ENCODE peak calls at places on chromosomes 7 and 10, in ten cellular contexts. Y is Caco-2, N is NT2/D1, K is GM23248, X is mammary epithelial cell, J is tibial nerve, W is cardiac muscle cell, A is IMR-90, F is ascending aorta, I is body of pancreas. H is an unnamed sample.

GRCh38 chr7:92325850-92326249 is 80.1 kb downstream of the ANKIB1 start:
- DNase-seq in Y (no peak), N (no peak), K (peak), X (no peak), J (no peak), W (peak), A (peak), F (no peak), I (no peak), H (no peak)

GRCh38 chr10:72567884-72568283 is 58.0 kb downstream of the MICU1 start:
- DNase-seq in Y (peak), N (no peak), K (peak), X (no peak), J (no peak), W (peak), A (no peak), F (no peak), I (no peak), H (no peak)

GRCh38 chr7:127252736-127253288 is at the start of gene GRM8:
- DNase-seq in Y (peak), N (peak), K (peak), X (peak), J (peak), W (peak), A (peak), F (no peak), I (peak), H (no peak)

GRCh38 chr10:101695404-101695732 is 398 bp upstream of the FBXW4 start:
- DNase-seq in Y (no peak), N (no peak), K (no peak), X (no peak), J (peak), W (no peak), A (no peak), F (no peak), I (no peak), H (no peak)

GRCh38 chr7:116670409-116671036 is 1.5 kb upstream of the MET start:
- DNase-seq in Y (no peak), N (no peak), K (no peak), X (peak), J (no peak), W (no peak), A (peak), F (no peak), I (peak), H (no peak)

GRCh38 chr7:111264111-111264868 is 173.4 kb downstream of the LRRN3 start:
- DNase-seq in Y (no peak), N (no peak), K (no peak), X (no peak), J (no peak), W (no peak), A (no peak), F (no peak), I (no peak), H (no peak)

GRCh38 chr7:150972094-150972493 is 6.0 kb downstream of the KCNH2 start:
- DNase-seq in Y (no peak), N (no peak), K (no peak), X (no peak), J (no peak), W (peak), A (peak), F (no peak), I (no peak), H (no peak)

GRCh38 chr10:86013568-86013967 is 353.0 kb downstream of the GRID1 start:
- DNase-seq in Y (no peak), N (no peak), K (no peak), X (no peak), J (no peak), W (no peak), A (no peak), F (no peak), I (no peak), H (no peak)

GRCh38 chr10:18238875-18239485 is 98.8 kb downstream of the CACNB2 start:
- DNase-seq in Y (peak), N (peak), K (peak), X (peak), J (no peak), W (peak), A (peak), F (no peak), I (no peak), H (no peak)

GRCh38 chr7:46809886-46810285 is 772.0 kb downstream of the TNS3 start:
- DNase-seq in Y (no peak), N (no peak), K (no peak), X (no peak), J (no peak), W (no peak), A (no peak), F (no peak), I (no peak), H (no peak)

GRCh38 chr10:132223156-132223590 is 36.4 kb downstream of the DPYSL4 start:
- DNase-seq in Y (peak), N (peak), K (peak), X (peak), J (peak), W (peak), A (peak), F (peak), I (peak), H (peak)

GRCh38 chr10:133127291-133128125 is 32.5 kb upstream of the KNDC1 start:
- DNase-seq in Y (peak), N (no peak), K (peak), X (no peak), J (no peak), W (no peak), A (no peak), F (no peak), I (peak), H (no peak)

GRCh38 chr7:81887691-81888090 is 117.8 kb upstream of the HGF start:
- DNase-seq in Y (no peak), N (no peak), K (no peak), X (no peak), J (no peak), W (no peak), A (no peak), F (no peak), I (no peak), H (no peak)

GRCh38 chr7:143393267-143394041 is 12.3 kb downstream of the ZYX start:
- DNase-seq in Y (no peak), N (no peak), K (no peak), X (no peak), J (no peak), W (peak), A (peak), F (no peak), I (peak), H (no peak)

GRCh38 chr7:87600130-87601124 is at the start of gene ABCB1:
- DNase-seq in Y (peak), N (peak), K (peak), X (peak), J (peak), W (peak), A (peak), F (no peak), I (peak), H (peak)

GRCh38 chr7:93298671-93299070 is 66.5 kb downstream of the VPS50 start:
- DNase-seq in Y (no peak), N (no peak), K (peak), X (no peak), J (no peak), W (peak), A (peak), F (no peak), I (no peak), H (no peak)

GRCh38 chr7:66920256-66920655 is 769 bp upstream of the TMEM248 start:
- DNase-seq in Y (no peak), N (no peak), K (peak), X (no peak), J (no peak), W (no peak), A (no peak), F (no peak), I (no peak), H (no peak)

GRCh38 chr10:8392216-8392615 is 337.7 kb downstream of the GATA3 start:
- DNase-seq in Y (no peak), N (no peak), K (peak), X (peak), J (no peak), W (peak), A (peak), F (no peak), I (no peak), H (peak)

GRCh38 chr10:13120786-13121499 is 21.0 kb downstream of the OPTN start:
- DNase-seq in Y (no peak), N (no peak), K (no peak), X (no peak), J (no peak), W (peak), A (no peak), F (no peak), I (no peak), H (no peak)

GRCh38 chr7:49775065-49775948 is 1.9 kb downstream of the VWC2 start:
- DNase-seq in Y (no peak), N (no peak), K (peak), X (no peak), J (no peak), W (peak), A (no peak), F (no peak), I (no peak), H (no peak)

GRCh38 chr7:45662540-45663166 is 88.5 kb downstream of the ADCY1 start:
- DNase-seq in Y (no peak), N (no peak), K (no peak), X (no peak), J (peak), W (no peak), A (no peak), F (no peak), I (peak), H (no peak)

GRCh38 chr7:31114593-31115343 is 62.7 kb downstream of the ADCYAP1R1 start:
- DNase-seq in Y (peak), N (peak), K (peak), X (peak), J (no peak), W (peak), A (peak), F (no peak), I (no peak), H (no peak)

GRCh38 chr10:36676321-36677169 is 448.9 kb upstream of the ANKRD30A start:
- DNase-seq in Y (no peak), N (no peak), K (peak), X (no peak), J (no peak), W (peak), A (peak), F (no peak), I (no peak), H (no peak)

GRCh38 chr10:99235872-99236626 is 397 bp upstream of the HPSE2 start:
- DNase-seq in Y (no peak), N (no peak), K (peak), X (no peak), J (no peak), W (peak), A (no peak), F (no peak), I (no peak), H (no peak)

GRCh38 chr7:79598351-79598750 is 144.9 kb upstream of the MAGI2 start:
- DNase-seq in Y (no peak), N (no peak), K (no peak), X (no peak), J (no peak), W (no peak), A (no peak), F (no peak), I (no peak), H (no peak)

GRCh38 chr10:51092402-51092801 is 18.1 kb downstream of the PRKG1 start:
- DNase-seq in Y (no peak), N (no peak), K (peak), X (no peak), J (peak), W (peak), A (peak), F (no peak), I (peak), H (no peak)

GRCh38 chr10:17645591-17646345 is 1.8 kb downstream of the STAM start:
- DNase-seq in Y (no peak), N (no peak), K (peak), X (peak), J (no peak), W (no peak), A (peak), F (no peak), I (no peak), H (no peak)

GRCh38 chr10:52566471-52567246 is 205.9 kb downstream of the MBL2 start:
- DNase-seq in Y (peak), N (no peak), K (peak), X (peak), J (no peak), W (peak), A (peak), F (no peak), I (no peak), H (peak)

DNA sequence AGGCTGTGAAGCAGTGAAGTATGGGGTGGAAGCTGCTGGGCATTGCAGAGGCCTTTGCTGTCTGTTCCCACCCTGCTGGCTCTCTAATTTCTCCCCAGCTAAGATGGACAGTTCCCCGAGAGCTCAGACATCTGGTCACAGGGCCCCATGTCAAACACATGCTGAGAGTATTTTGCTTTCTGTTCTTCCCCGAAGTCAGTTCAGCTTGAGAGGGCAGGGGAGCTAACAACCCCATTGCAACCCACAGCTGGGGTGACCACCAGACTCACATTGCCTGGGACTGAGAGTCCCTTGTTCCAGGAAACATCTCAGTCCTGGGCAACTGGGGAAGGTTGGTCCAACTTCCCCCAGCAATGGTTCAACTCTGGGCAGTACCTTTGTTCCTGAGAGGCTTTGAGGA is 52.8 kb downstream of the ABCA13 start:
- DNase-seq in Y (no peak), N (no peak), K (no peak), X (no peak), J (no peak), W (no peak), A (no peak), F (no peak), I (no peak), H (no peak)
- H3K4me3 ChIP-seq in Y (no peak), N (no peak), K (no peak), X (no peak), J (no peak), W (no peak), A (no peak), F (no peak), I (no peak), H (no peak)

DNA sequence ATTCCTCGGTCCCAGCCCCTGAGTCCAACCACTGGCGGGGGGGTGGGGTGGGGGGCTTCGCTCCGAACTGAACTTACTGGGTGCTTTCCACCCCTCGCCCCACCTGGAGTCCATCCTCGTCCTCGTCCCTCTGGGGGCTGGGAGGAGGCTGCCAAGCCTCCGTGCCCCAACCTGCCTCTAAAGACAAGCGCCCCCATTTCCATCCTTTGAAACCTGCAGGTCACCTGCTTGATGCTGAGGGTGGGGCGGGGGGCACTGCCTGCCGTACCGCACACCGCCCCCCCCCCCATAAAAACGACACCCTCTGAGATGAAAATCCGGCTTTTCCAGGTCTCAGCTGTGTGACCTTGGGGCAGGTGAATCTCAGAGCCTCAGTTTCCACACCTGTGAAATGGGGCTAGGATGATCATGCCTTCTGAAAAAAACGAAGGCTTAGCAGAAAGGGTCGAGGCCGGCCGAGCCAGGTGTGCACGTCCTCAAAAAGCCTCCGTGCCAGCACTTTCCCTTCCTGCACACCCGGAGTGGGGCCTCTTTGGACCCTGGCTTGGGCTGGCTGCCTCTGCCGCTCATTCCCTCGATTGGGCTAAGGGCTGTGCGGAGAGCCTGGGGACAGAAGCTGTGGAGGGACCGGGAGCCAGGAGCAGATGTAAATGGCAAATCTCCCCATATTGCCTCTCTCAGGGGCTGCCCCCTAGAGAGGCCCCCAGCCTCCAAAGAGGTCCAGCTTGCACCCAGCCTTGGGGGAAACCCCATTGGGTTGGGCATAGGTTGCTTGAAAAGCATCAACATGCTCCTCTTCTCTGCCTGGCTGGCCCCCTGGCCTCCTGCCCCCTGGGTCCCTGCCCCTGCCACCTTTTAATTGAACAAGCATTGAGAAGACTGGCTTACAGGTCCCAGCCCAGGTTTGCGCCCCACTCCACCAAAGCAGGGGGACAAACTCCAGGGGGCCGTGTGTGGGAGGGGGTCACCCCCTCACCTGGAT is 1.1 kb downstream of the ELFN1 start:
- DNase-seq in Y (no peak), N (no peak), K (no peak), X (no peak), J (no peak), W (no peak), A (no peak), F (no peak), I (peak), H (no peak)
- H3K4me3 ChIP-seq in Y (no peak), N (peak), K (peak), X (no peak), J (no peak), W (peak), A (peak), F (no peak), I (no peak), H (peak)

GRCh38 chr10:6558272-6558671 is 21.8 kb downstream of the PRKCQ start:
- DNase-seq in Y (no peak), N (no peak), K (no peak), X (no peak), J (no peak), W (no peak), A (no peak), F (no peak), I (no peak), H (no peak)
- H3K4me3 ChIP-seq in Y (no peak), N (no peak), K (no peak), X (no peak), J (no peak), W (no peak), A (no peak), F (no peak), I (no peak), H (no peak)

GRCh38 chr10:79298403-79299244 is 48.6 kb upstream of the PPIF start:
- DNase-seq in Y (peak), N (no peak), K (peak), X (peak), J (peak), W (peak), A (peak), F (no peak), I (no peak), H (peak)
- H3K4me3 ChIP-seq in Y (no peak), N (no peak), K (no peak), X (no peak), J (no peak), W (no peak), A (no peak), F (no peak), I (no peak), H (no peak)

GRCh38 chr10:2985729-2986232 is 81.6 kb upstream of the PFKP start:
- DNase-seq in Y (no peak), N (peak), K (peak), X (peak), J (no peak), W (no peak), A (peak), F (no peak), I (peak), H (peak)
- H3K4me3 ChIP-seq in Y (no peak), N (no peak), K (peak), X (no peak), J (no peak), W (no peak), A (no peak), F (no peak), I (no peak), H (no peak)

DNA sequence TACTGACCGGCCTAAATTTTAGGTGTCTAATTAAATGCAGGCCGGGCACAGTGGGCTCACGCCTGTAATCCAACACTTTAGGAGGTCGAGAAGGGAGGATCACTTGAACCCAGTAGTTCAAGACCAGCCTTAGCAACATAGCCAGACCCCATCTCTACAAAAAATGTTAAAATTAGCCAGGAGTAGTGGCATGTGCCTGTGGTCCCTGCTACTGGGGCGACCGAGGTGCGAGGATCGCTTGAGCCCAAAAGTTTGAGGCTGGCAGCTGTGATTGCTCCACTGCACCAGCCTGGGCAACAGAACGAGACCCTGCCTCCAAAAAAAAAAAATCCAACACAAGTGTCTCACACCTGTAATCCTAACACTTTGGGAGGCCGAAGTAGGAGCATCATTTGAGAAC is 491 bp upstream of the SLC37A3 start:
- DNase-seq in Y (no peak), N (no peak), K (no peak), X (no peak), J (no peak), W (no peak), A (no peak), F (no peak), I (no peak), H (no peak)
- H3K4me3 ChIP-seq in Y (no peak), N (no peak), K (peak), X (no peak), J (peak), W (peak), A (no peak), F (no peak), I (no peak), H (no peak)

GRCh38 chr7:154748387-154748786 is 254.5 kb downstream of the PAXIP1 start:
- DNase-seq in Y (no peak), N (no peak), K (no peak), X (no peak), J (no peak), W (no peak), A (no peak), F (no peak), I (no peak), H (no peak)

GRCh38 chr7:154746551-154746950 is 256.4 kb downstream of the PAXIP1 start:
- DNase-seq in Y (no peak), N (no peak), K (no peak), X (no peak), J (no peak), W (no peak), A (no peak), F (no peak), I (no peak), H (no peak)

GRCh38 chr7:154744226-154744860 is 258.6 kb downstream of the PAXIP1 start:
- DNase-seq in Y (peak), N (peak), K (peak), X (no peak), J (no peak), W (no peak), A (no peak), F (no peak), I (peak), H (no peak)

GRCh38 chr7:154743211-154743610 is 259.7 kb downstream of the PAXIP1 start:
- DNase-seq in Y (no peak), N (no peak), K (no peak), X (no peak), J (no peak), W (no peak), A (no peak), F (no peak), I (no peak), H (no peak)

DNA sequence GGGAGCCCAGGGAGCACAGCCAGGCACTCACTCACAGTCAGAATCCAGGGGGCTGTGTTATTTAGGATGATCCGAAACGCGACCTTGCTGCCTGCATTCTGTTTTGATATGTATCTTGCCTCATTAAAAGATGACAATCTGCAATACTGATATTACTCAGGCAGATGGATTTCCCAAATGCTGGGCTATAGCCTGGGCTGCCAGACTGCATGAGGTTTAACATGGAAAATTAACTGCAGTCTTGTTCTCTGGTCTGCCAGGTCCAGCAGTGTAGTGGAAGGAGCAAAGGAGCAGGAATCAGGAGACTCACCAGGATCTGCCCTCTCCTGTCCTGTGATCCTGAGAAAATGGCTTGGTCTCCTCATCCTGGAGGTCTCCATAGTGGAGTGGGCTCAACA is 258.1 kb downstream of the PAXIP1 start:
- DNase-seq in Y (no peak), N (no peak), K (no peak), X (no peak), J (no peak), W (no peak), A (no peak), F (no peak), I (no peak), H (no peak)
- H3K4me3 ChIP-seq in Y (no peak), N (no peak), K (no peak), X (no peak), J (no peak), W (no peak), A (no peak), F (no peak), I (no peak), H (no peak)

H was measured in kidney epithelial cell.